ENCODE peak calls at places on chromosomes 12 and 14, in eight cellular contexts. Q is RWPE1; F is thoracic aorta; O is CD4-positive, CD25-positive, alpha-beta regulatory T cell; Y is left ventricle myocardium inferior; B is caudate nucleus; U is AG04450; I is A549. E is an unnamed sample.

GRCh38 chr12:11882301-11883019 is 188.3 kb upstream of the BCL2L14 start:
- DNase-seq in Q (no peak), F (no peak), O (no peak), Y (no peak), B (no peak), U (no peak), I (no peak), E (no peak)

GRCh38 chr14:72420749-72421452 is 473.0 kb downstream of the DPF3 start:
- DNase-seq in Q (peak; percentile 49), F (no peak), O (peak; percentile 64), Y (peak; percentile 67), B (peak; percentile 46), U (peak; percentile 16), I (peak; percentile 69), E (peak; percentile 62)

GRCh38 chr12:122057769-122058168 is 20.8 kb upstream of the MLXIP start:
- DNase-seq in Q (no peak), F (no peak), O (no peak), Y (no peak), B (no peak), U (no peak), I (no peak), E (no peak)

GRCh38 chr12:121651381-121651780 is 18.1 kb downstream of the MORN3 start:
- DNase-seq in Q (no peak), F (no peak), O (no peak), Y (no peak), B (no peak), U (no peak), I (no peak), E (no peak)

GRCh38 chr14:94485944-94486841 is 10.2 kb upstream of the SERPINA9 start:
- DNase-seq in Q (peak; percentile 72), F (no peak), O (peak; percentile 11), Y (peak; percentile 27), B (no peak), U (peak; percentile 18), I (peak; percentile 37), E (no peak)

GRCh38 chr12:92075425-92075891 is 70.2 kb downstream of the BTG1 start:
- DNase-seq in Q (no peak), F (no peak), O (no peak), Y (no peak), B (no peak), U (no peak), I (no peak), E (no peak)

GRCh38 chr12:100058482-100059029 is 73.8 kb upstream of the ANKS1B start:
- DNase-seq in Q (peak; percentile 43), F (no peak), O (no peak), Y (no peak), B (no peak), U (peak; percentile 74), I (peak; percentile 39), E (no peak)

GRCh38 chr14:27228053-27228452 is 630.2 kb upstream of the NOVA1 start:
- DNase-seq in Q (no peak), F (no peak), O (no peak), Y (no peak), B (no peak), U (no peak), I (no peak), E (no peak)

DNA sequence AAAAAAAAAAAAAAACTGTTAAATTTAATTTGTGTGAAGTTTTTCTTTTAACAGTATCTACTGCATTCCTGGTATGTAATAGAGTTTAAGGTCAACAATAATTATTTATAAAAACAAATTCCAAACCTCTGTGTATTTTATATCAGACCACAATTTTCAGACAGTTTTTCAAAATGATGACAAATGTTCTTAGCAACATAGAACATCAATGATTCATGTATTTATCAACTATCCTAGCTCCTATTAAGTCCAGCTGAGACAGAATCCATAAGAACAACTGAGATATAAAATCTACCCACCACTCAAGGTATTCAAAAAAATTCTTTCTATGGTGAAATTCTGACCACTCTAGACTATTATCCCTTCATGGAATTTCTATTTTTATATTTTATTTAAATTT is 144.5 kb downstream of the EPS8 start:
- DNase-seq in Q (no peak), F (no peak), O (no peak), Y (no peak), B (no peak), U (no peak), I (no peak), E (no peak)
- H3K27ac ChIP-seq in Q (no peak overlapping the region), F (no peak overlapping the region), O (no peak overlapping the region), Y (no peak overlapping the region), B (no peak overlapping the region), U (no peak overlapping the region), I (no peak overlapping the region), E (no peak overlapping the region)

GRCh38 chr14:23572524-23572828 is 4.9 kb upstream of the AP1G2 start:
- DNase-seq in Q (no peak), F (no peak), O (no peak), Y (no peak), B (no peak), U (no peak), I (no peak), E (no peak)
- H3K27ac ChIP-seq in Q (no peak overlapping the region), F (no peak overlapping the region), O (no peak overlapping the region), Y (peak overlapping the region; percentile 19), B (peak overlapping the region; percentile 80), U (no peak overlapping the region), I (no peak overlapping the region), E (no peak overlapping the region)

GRCh38 chr14:90451953-90452352 is 55.1 kb downstream of the CALM1 start:
- DNase-seq in Q (no peak), F (no peak), O (no peak), Y (no peak), B (no peak), U (no peak), I (no peak), E (no peak)

GRCh38 chr14:90452366-90452765 is 55.5 kb downstream of the CALM1 start:
- DNase-seq in Q (no peak), F (no peak), O (no peak), Y (no peak), B (no peak), U (no peak), I (no peak), E (no peak)

GRCh38 chr14:90455100-90455571 is 58.3 kb downstream of the CALM1 start:
- DNase-seq in Q (no peak), F (no peak), O (no peak), Y (no peak), B (no peak), U (no peak), I (no peak), E (no peak)

GRCh38 chr14:90454041-90455000 is 57.5 kb downstream of the CALM1 start:
- DNase-seq in Q (peak; percentile 67), F (peak; percentile 33), O (peak; percentile 8), Y (peak; percentile 82), B (peak; percentile 98), U (peak; percentile 45), I (peak; percentile 71), E (peak; percentile 59)

GRCh38 chr14:90453401-90453951 is 56.6 kb downstream of the CALM1 start:
- DNase-seq in Q (no peak), F (no peak), O (no peak), Y (peak; percentile 24), B (no peak), U (no peak), I (no peak), E (no peak)
- H3K27ac ChIP-seq in Q (no peak overlapping the region), F (no peak overlapping the region), O (no peak overlapping the region), Y (peak overlapping the region; percentile 65), B (peak overlapping the region; percentile 98), U (no peak overlapping the region), I (no peak overlapping the region), E (peak overlapping the region; percentile 12)

GRCh38 chr14:99818503-99819036 is 25.4 kb downstream of the EML1 start:
- DNase-seq in Q (no peak), F (no peak), O (no peak), Y (no peak), B (no peak), U (no peak), I (no peak), E (no peak)
- H3K27ac ChIP-seq in Q (no peak overlapping the region), F (no peak overlapping the region), O (no peak overlapping the region), Y (no peak overlapping the region), B (no peak overlapping the region), U (no peak overlapping the region), I (no peak overlapping the region), E (no peak overlapping the region)

DNA sequence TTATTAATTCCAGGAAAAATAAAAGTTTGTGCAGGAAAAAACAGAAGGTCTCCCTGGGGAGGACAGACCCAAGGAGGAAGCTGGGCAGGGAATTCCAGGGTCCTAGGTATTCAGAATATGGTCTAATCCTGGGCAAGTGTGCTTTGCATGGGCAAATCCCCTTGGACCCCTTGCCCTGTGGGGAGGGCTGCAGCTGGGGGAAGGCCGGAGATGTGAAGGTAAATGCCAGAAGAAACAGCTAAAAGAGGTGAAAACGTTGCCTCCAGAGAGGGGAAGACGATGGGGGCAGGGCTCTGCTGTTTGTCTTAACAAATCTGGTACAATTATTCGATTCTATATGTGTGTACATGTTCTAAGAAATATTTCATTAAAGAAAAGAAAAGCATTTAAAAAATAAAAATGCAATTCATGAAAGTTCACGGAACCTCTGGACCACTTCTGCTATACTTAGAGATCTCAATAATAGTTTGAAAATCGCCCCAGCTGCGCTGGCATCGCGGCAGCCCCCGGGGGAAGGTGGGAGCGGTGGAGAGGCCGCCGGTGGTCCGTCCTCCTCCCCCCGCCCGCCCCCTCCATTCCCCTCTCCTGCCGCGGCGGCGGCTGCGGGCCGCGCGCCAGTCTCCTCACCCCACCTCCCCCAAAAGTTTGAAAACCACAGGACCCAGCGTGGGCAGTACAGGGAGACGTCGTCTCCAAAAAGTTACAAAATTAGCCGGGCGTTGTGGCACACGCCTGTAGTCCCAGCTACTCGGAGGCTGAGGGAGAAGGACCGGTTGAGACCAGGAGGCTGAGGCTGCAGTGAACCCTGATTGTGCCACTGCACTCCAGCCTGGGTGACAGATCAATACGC is 1.5 kb upstream of the PRPF40B start:
- DNase-seq in Q (no peak), F (no peak), O (no peak), Y (no peak), B (no peak), U (no peak), I (no peak), E (no peak)
- H3K27ac ChIP-seq in Q (peak overlapping the region; percentile 89), F (peak overlapping the region; percentile 81), O (peak overlapping the region; percentile 78), Y (peak overlapping the region; percentile 89), B (no peak overlapping the region), U (no peak overlapping the region), I (peak overlapping the region; percentile 90), E (peak overlapping the region; percentile 81)